ENCODE peak calls at places on chromosomes 4 and X, in ten cellular contexts. A is NCI-H510A; N is T follicular helper cell; R is WERI-Rb-1; K is ELF-1; Z is amniotic stem cell; P is NCI-H524; G is stimulated activated naive CD8-positive, alpha-beta T cell treated with anti-CD3 and anti-CD28 coated beads, Interleukin-15, amount 100 ng/mL, for 72 hours; Y is HFF-Myc; Q is activated CD4-positive, alpha-beta memory T cell treated with anti-CD3 and anti-CD28 coated beads, Interleukin-2, amount 10 ng/mL, durations not matched to agents 7 days and 5 days. C is an unnamed sample.
A peak's percentile ranks its signal among the peaks of the same experiment; 100 is the strongest.

GRCh38 chr4:2141022-2141761 is 82.1 kb downstream of the NAT8L start:
- DNase-seq in R (no peak), G (no peak), N (no peak), K (no peak), Z (no peak), Q (no peak), Y (no peak), P (no peak), A (no peak), C (no peak)

GRCh38 chrX:67781132-67781531 is 237.3 kb downstream of the AR start:
- DNase-seq in G (no peak), K (no peak), P (no peak), A (no peak), Q (no peak), N (no peak), Z (no peak), R (no peak), Y (no peak), C (no peak)

GRCh38 chrX:11138498-11139390 is 27.6 kb downstream of the HCCS start:
- DNase-seq in K (no peak), G (no peak), A (no peak), Y (no peak), P (no peak), Q (no peak), R (no peak), N (no peak), Z (no peak), C (no peak)

GRCh38 chrX:29397506-29397905 is 810.3 kb downstream of the IL1RAPL1 start:
- DNase-seq in P (no peak), G (no peak), R (no peak), Y (no peak), Q (no peak), Z (no peak), K (no peak), A (no peak), N (no peak), C (peak; percentile 6)

GRCh38 chr4:122977103-122977502 is 54.7 kb upstream of the NUDT6 start:
- DNase-seq in R (no peak), N (no peak), P (no peak), K (no peak), Q (no peak), Z (no peak), G (no peak), A (no peak), Y (no peak), C (no peak)

GRCh38 chr4:63919636-63920365 is 489.4 kb downstream of the TECRL start:
- DNase-seq in N (no peak), R (no peak), P (no peak), A (no peak), Y (no peak), Q (no peak), G (no peak), Z (no peak), K (no peak), C (no peak)

GRCh38 chr4:123233409-123233808 is 163.2 kb upstream of the SPRY1 start:
- DNase-seq in Q (no peak), Z (no peak), G (no peak), R (no peak), A (no peak), Y (no peak), N (no peak), K (no peak), P (no peak), C (no peak)

GRCh38 chr4:3519468-3520264 is 12.6 kb downstream of the LRPAP1 start:
- DNase-seq in Y (no peak), G (no peak), K (no peak), R (no peak), N (no peak), P (no peak), A (no peak), Q (no peak), Z (no peak), C (no peak)

GRCh38 chr4:57344296-57344695 is 234.1 kb upstream of the IGFBP7 start:
- DNase-seq in N (no peak), P (no peak), A (no peak), K (no peak), Y (no peak), Z (no peak), R (peak; percentile 17), G (no peak), Q (no peak), C (no peak)

GRCh38 chrX:45771560-45772340 is 571.1 kb upstream of the DIPK2B start:
- DNase-seq in N (peak; percentile 37), R (no peak), Y (no peak), P (no peak), G (peak; percentile 54), Q (peak; percentile 69), K (no peak), Z (peak; percentile 17), A (no peak), C (peak; percentile 36)

GRCh38 chrX:103417933-103418332 is 41.6 kb downstream of the BEX3 start:
- DNase-seq in Q (no peak), K (no peak), P (no peak), A (no peak), G (no peak), Z (no peak), R (no peak), N (no peak), Y (no peak), C (no peak)

GRCh38 chr4:81442479-81443085 is 29.1 kb downstream of the RASGEF1B start:
- DNase-seq in P (no peak), G (no peak), N (no peak), K (no peak), A (no peak), Y (no peak), Q (no peak), Z (no peak), R (no peak), C (no peak)

GRCh38 chr4:13640149-13640671 is 12.7 kb upstream of the BOD1L1 start:
- DNase-seq in K (peak; percentile 89), P (no peak), G (no peak), Q (no peak), N (no peak), A (no peak), R (no peak), Y (peak; percentile 79), Z (no peak), C (no peak)

GRCh38 chr4:46329118-46329976 is 60.6 kb downstream of the GABRA2 start:
- DNase-seq in Z (no peak), R (peak; percentile 68), A (peak; percentile 16), Y (no peak), N (no peak), G (no peak), Q (no peak), K (peak; percentile 7), P (peak; percentile 90), C (peak; percentile 7)

GRCh38 chr4:94641702-94642560 is 115.8 kb upstream of the BMPR1B start:
- DNase-seq in A (no peak), Y (no peak), Q (no peak), N (no peak), G (no peak), P (no peak), R (no peak), Z (no peak), K (no peak), C (no peak)

GRCh38 chr4:146329042-146329716 is 114.8 kb downstream of the REELD1 start:
- DNase-seq in N (no peak), G (no peak), A (no peak), R (no peak), P (no peak), Q (no peak), Z (peak; percentile 48), K (no peak), Y (no peak), C (peak; percentile 38)

GRCh38 chrX:143633530-143634372 is 2.1 kb downstream of the SLITRK4 start:
- DNase-seq in Y (no peak), R (no peak), N (no peak), K (peak; percentile 47), P (peak; percentile 54), G (no peak), Q (no peak), A (no peak), Z (no peak), C (no peak)

GRCh38 chrX:101462892-101463291 is 22.4 kb upstream of the ARMCX4 start:
- DNase-seq in G (no peak), Z (no peak), A (no peak), N (no peak), R (no peak), Y (no peak), P (peak; percentile 47), K (peak; percentile 23), Q (no peak), C (no peak)

GRCh38 chr4:14111730-14112171 is 484.2 kb upstream of the BOD1L1 start:
- DNase-seq in Q (no peak), G (no peak), Z (peak; percentile 60), Y (no peak), R (no peak), A (no peak), N (no peak), P (no peak), K (no peak), C (no peak)

GRCh38 chr4:36601864-36602263 is 320.4 kb downstream of the DTHD1 start:
- DNase-seq in K (no peak), G (no peak), Y (no peak), P (no peak), Q (no peak), A (no peak), N (no peak), R (no peak), Z (no peak), C (no peak)

GRCh38 chr4:70802923-70803605 is 36.6 kb downstream of the GRSF1 start:
- DNase-seq in N (no peak), Z (no peak), A (peak; percentile 20), G (no peak), R (no peak), Y (no peak), K (no peak), Q (no peak), P (no peak), C (no peak)

GRCh38 chr4:112075129-112075753 is 70.0 kb upstream of the FAM241A start:
- DNase-seq in Z (peak; percentile 17), Q (peak; percentile 36), K (peak; percentile 66), G (peak; percentile 28), P (peak; percentile 45), Y (peak; percentile 48), R (peak; percentile 52), N (no peak), A (no peak), C (no peak)

GRCh38 chr4:112636688-112637551 is at the start of the genes LARP7 and ZGRF1:
- DNase-seq in N (peak; percentile 98), Z (peak; percentile 99), P (peak; percentile 93), R (peak; percentile 100), K (peak; percentile 100), A (peak; percentile 88), Q (peak; percentile 99), Y (peak; percentile 97), G (peak; percentile 99), C (peak; percentile 97)

GRCh38 chr4:141375855-141376254 is 155.2 kb downstream of the ZNF330 start:
- DNase-seq in Y (peak; percentile 71), K (peak; percentile 32), G (no peak), N (no peak), Q (no peak), Z (peak; percentile 78), A (peak; percentile 34), R (no peak), P (peak; percentile 1), C (peak; percentile 63)

GRCh38 chrX:107429090-107429489 is 20.4 kb upstream of the FRMPD3 start:
- DNase-seq in R (peak; percentile 53), Y (no peak), N (no peak), G (peak; percentile 21), A (no peak), Q (peak; percentile 31), P (peak; percentile 78), Z (no peak), K (peak; percentile 50), C (no peak)

GRCh38 chrX:7996414-7996813 is 69.2 kb upstream of the PNPLA4 start:
- DNase-seq in Y (no peak), G (peak; percentile 9), Z (no peak), R (peak; percentile 34), K (peak; percentile 31), P (peak; percentile 57), A (no peak), N (peak; percentile 21), Q (peak; percentile 15), C (no peak)

GRCh38 chr4:1246111-1246881 is 2.6 kb downstream of the CTBP1 start:
- DNase-seq in G (no peak), K (peak; percentile 48), Y (no peak), Z (no peak), R (peak; percentile 9), N (no peak), P (no peak), A (no peak), Q (no peak), C (no peak)

GRCh38 chr4:140730108-140730507 is 26.1 kb downstream of the TBC1D9 start:
- DNase-seq in A (no peak), N (no peak), Y (no peak), G (no peak), R (no peak), P (no peak), Z (no peak), K (no peak), Q (no peak), C (no peak)

C was measured in AG04450.